ENCODE peak calls at places on chromosomes 13 and 19, in seven cellular contexts. S is lung, I is HFF-Myc, G is GM12864, R is cardiac muscle cell, J is heart left ventricle, K is cardiac fibroblast. N is an unnamed sample.

GRCh38 chr19:18612772-18613588 is at the start of gene TMEM59L:
- DNase-seq in S (no peak), I (no peak), G (no peak), R (peak; percentile 41), J (no peak), K (no peak), N (no peak)

GRCh38 chr19:18558202-18558555 is 509 bp downstream of the KXD1 start:
- DNase-seq in S (no peak), I (no peak), G (no peak), R (peak; percentile 11), J (no peak), K (no peak), N (no peak)

GRCh38 chr13:40653558-40654318 is 12.7 kb downstream of the FOXO1 start:
- DNase-seq in S (no peak), I (no peak), G (no peak), R (no peak), J (no peak), K (peak; percentile 31), N (no peak)

GRCh38 chr19:58551123-58551497 is 3.8 kb downstream of the CHMP2A start:
- DNase-seq in S (no peak), I (no peak), G (no peak), R (no peak), J (no peak), K (no peak), N (no peak)

GRCh38 chr19:31316201-31316951 is 32.9 kb downstream of the TSHZ3 start:
- DNase-seq in S (no peak), I (no peak), G (no peak), R (no peak), J (no peak), K (peak; percentile 79), N (no peak)

GRCh38 chr19:54172764-54173699 is at the start of gene TMC4:
- DNase-seq in S (peak; percentile 76), I (no peak), G (no peak), R (no peak), J (no peak), K (no peak), N (peak; percentile 86)

GRCh38 chr13:102799544-102800144 is 725 bp downstream of the BIVM start:
- DNase-seq in S (peak; percentile 31), I (no peak), G (no peak), R (peak; percentile 9), J (peak; percentile 45), K (peak; percentile 39), N (peak; percentile 61)

GRCh38 chr13:49308977-49309408 is 61.3 kb downstream of the CDADC1 start:
- DNase-seq in S (no peak), I (no peak), G (no peak), R (no peak), J (peak; percentile 42), K (peak; percentile 40), N (no peak)

GRCh38 chr19:13978721-13979191 is 26.4 kb downstream of the DCAF15 start:
- DNase-seq in S (no peak), I (no peak), G (no peak), R (peak; percentile 44), J (no peak), K (no peak), N (no peak)

GRCh38 chr13:53151692-53152421 is 123.2 kb downstream of the OLFM4 start:
- DNase-seq in S (no peak), I (no peak), G (peak; percentile 36), R (peak; percentile 85), J (peak; percentile 33), K (peak; percentile 11), N (peak; percentile 72)

GRCh38 chr13:60944016-60944415 is 471.6 kb downstream of the PCDH20 start:
- DNase-seq in S (no peak), I (no peak), G (no peak), R (no peak), J (no peak), K (no peak), N (no peak)

GRCh38 chr13:104485571-104485970 is 1419.4 kb upstream of the SLC10A2 start:
- DNase-seq in S (no peak), I (no peak), G (no peak), R (no peak), J (no peak), K (no peak), N (no peak)

GRCh38 chr19:516884-517424 is 9.7 kb downstream of the TPGS1 start:
- DNase-seq in S (no peak), I (no peak), G (no peak), R (no peak), J (no peak), K (no peak), N (no peak)

GRCh38 chr13:31000889-31001288 is 68.4 kb downstream of the TEX26 start:
- DNase-seq in S (no peak), I (no peak), G (no peak), R (no peak), J (no peak), K (no peak), N (no peak)

GRCh38 chr13:108168929-108169328 is 46.4 kb downstream of the LIG4 start:
- DNase-seq in S (no peak), I (no peak), G (no peak), R (no peak), J (no peak), K (no peak), N (no peak)

GRCh38 chr13:99215466-99215865 is 14.8 kb downstream of the UBAC2 start:
- DNase-seq in S (no peak), I (no peak), G (no peak), R (no peak), J (no peak), K (no peak), N (no peak)

GRCh38 chr13:30963794-30964193 is 31.3 kb downstream of the TEX26 start:
- DNase-seq in S (peak; percentile 38), I (peak; percentile 10), G (no peak), R (peak; percentile 10), J (peak; percentile 32), K (peak; percentile 48), N (peak; percentile 24)

DNA sequence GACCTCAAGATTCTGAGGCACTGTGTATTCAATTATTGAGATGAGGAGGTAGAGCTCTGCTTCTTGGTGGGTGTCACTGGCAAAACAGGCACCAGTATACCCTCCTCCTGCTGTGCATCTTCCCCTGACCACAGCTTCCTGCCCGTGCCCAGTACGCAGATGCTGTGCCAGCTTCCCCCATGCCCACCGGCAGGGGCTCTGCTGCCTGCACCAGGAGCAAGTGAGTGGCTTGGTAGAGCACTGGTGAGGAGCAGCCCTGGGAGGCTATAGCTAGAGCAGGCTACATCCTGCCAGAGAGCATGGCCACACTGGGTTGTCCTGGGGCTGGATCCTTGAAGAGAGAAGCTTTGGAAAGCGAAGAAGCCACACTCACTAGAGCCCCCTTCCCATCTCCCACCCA is 21.0 kb upstream of the RNF17 start:
- DNase-seq in S (no peak), I (no peak), G (no peak), R (no peak), J (no peak), K (no peak), N (no peak)
- TF ChIP-seq CTCF in S (no peak), I (no peak), G (no peak), R (no peak), J (no peak), K (no peak), N (no peak)

DNA sequence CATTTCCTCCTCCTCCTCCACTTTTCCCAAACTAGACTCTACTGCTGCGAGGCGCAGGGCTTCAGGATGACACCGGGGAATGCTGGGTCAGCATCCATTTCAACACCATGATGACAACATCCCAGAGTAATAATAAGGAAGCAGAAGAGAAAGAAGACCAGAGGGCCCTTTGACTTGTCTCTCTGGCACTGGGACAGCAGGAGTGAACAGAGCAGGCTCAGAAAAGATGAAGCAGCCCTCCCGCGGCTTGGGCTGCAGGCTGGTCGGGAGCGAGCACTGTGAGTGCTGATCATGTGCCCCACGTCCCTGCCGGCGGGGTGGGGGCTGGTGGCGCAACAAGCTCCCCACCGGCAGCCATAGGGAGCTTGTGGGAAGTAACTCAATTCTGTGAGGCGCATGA is 30.5 kb downstream of the RANBP3 start:
- DNase-seq in S (peak; percentile 52), I (no peak), G (no peak), R (no peak), J (peak; percentile 67), K (peak; percentile 83), N (peak; percentile 37)
- H3K4me3 ChIP-seq in S (no peak overlapping the region), I (no peak overlapping the region), G (no peak overlapping the region), R (no peak overlapping the region), J (peak overlapping the region; percentile 2), K (no peak overlapping the region), N (no peak overlapping the region)

GRCh38 chr19:5665781-5666513 is 14.4 kb downstream of the MICOS13 start:
- DNase-seq in S (no peak), I (no peak), G (no peak), R (no peak), J (no peak), K (peak; percentile 75), N (no peak)
- TF ChIP-seq CTCF in S (no peak), I (peak; percentile 16), G (no peak), R (peak; percentile 15), J (no peak), K (peak; percentile 41), N (no peak)

DNA sequence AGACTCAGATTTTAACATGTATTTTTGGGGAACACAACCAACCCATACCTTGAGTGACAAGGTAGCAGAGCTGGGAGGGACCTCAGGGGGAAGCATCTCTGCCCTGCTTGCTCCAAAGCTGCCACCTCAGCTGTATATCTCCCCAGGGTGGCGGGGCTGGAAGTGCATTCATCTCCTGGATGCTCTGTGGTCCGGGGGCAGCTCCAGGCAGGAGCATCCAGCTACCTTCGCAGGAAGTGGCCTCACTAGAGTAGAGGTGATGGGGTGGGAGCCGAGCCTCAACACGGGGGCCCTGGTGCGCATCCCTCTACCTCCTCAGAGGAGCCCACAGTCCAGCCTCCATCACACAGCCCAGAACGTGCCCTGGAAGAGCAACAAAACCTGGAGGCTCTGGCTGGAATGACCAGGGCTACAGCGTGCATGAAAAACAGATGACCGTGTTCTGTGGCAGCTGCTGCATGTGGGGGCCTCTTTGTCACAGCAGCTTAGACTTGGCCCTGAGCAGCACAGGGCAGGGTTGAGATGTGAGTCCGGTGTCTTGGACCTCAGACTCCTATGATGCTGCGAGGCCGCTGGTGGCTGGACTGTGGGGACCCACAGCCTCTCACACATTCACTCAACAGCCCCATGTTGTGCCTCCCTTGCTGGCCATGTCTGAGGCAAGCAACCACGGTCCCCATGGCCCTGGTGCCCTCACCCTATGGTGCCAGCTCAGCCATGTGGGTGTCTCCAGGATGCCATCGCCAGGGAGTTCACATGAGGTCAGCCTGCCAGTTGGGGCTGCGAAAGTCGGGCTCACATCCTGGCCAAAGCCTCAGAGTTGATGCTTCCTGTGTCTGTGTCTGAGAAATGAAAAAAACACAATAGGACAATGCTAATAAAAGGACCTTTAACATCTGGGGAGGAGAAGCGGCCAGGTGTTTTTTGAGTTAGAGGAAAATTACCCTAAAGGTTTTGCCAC is 17.1 kb upstream of the GAS6 start:
- DNase-seq in S (no peak), I (no peak), G (no peak), R (no peak), J (peak; percentile 41), K (peak; percentile 35), N (no peak)
- H3K4me3 ChIP-seq in S (no peak overlapping the region), I (no peak overlapping the region), G (no peak overlapping the region), R (no peak overlapping the region), J (no peak overlapping the region), K (no peak overlapping the region), N (no peak overlapping the region)

GRCh38 chr19:48636859-48637448 is at the start of gene DBP:
- DNase-seq in S (no peak), I (no peak), G (no peak), R (peak; percentile 69), J (peak; percentile 50), K (no peak), N (peak; percentile 85)
- TF ChIP-seq CTCF in S (no peak), I (no peak), G (peak; percentile 29), R (peak; percentile 10), J (no peak), K (peak; percentile 6), N (no peak)